ENCODE peak calls at places on chromosomes 16 and 17, in ten cellular contexts. E is AG04450; O is right atrium auricular region; G is CD8-positive, alpha-beta T cell; V is uterus; L is IMR-90; Z is body of pancreas; Q is H9; P is endodermal cell; S is cardiac muscle cell. B is an unnamed sample.

GRCh38 chr17:76138234-76138895 is 2.7 kb downstream of the FOXJ1 start:
- DNase-seq in P (peak; percentile 88), O (no peak), Q (peak; percentile 66), G (no peak), E (no peak), L (no peak), V (no peak), S (no peak), Z (peak; percentile 45), B (no peak)

GRCh38 chr17:14730821-14731220 is 429.9 kb downstream of the HS3ST3B1 start:
- DNase-seq in S (no peak), Q (no peak), Z (no peak), V (no peak), P (no peak), L (no peak), O (no peak), E (no peak), G (no peak), B (no peak)

GRCh38 chr16:71499775-71500364 is 10.7 kb upstream of the ZNF19 start:
- DNase-seq in V (no peak), L (peak; percentile 66), P (peak; percentile 79), S (peak; percentile 77), G (peak; percentile 21), Q (peak; percentile 40), O (no peak), E (peak; percentile 33), Z (peak; percentile 48), B (peak; percentile 24)

GRCh38 chr16:2037631-2038358 is 9.8 kb downstream of the NTHL1 start:
- DNase-seq in O (no peak), S (no peak), E (no peak), L (no peak), Q (no peak), Z (no peak), G (no peak), P (no peak), V (no peak), B (no peak)

GRCh38 chr16:76182092-76182635 is 95.0 kb upstream of the CNTNAP4 start:
- DNase-seq in S (no peak), G (no peak), O (no peak), V (no peak), L (no peak), Z (no peak), Q (no peak), P (no peak), E (no peak), B (no peak)

GRCh38 chr17:17882182-17882581 is 45.4 kb upstream of the SREBF1 start:
- DNase-seq in O (no peak), G (no peak), P (peak; percentile 73), V (no peak), Q (peak; percentile 62), E (no peak), S (no peak), L (no peak), Z (no peak), B (no peak)

GRCh38 chr17:34257986-34258326 is 2.9 kb downstream of the CCL2 start:
- DNase-seq in Q (no peak), E (no peak), L (no peak), S (no peak), O (no peak), P (no peak), V (no peak), Z (no peak), G (no peak), B (no peak)

GRCh38 chr16:31118223-31119155 is 1.0 kb downstream of the KAT8 start:
- DNase-seq in L (peak; percentile 81), E (no peak), V (no peak), Z (no peak), P (no peak), S (peak; percentile 68), Q (no peak), O (no peak), G (no peak), B (no peak)

GRCh38 chr17:41167561-41167960 is 460 bp downstream of the KRTAP4-3 start:
- DNase-seq in G (no peak), L (no peak), Q (no peak), Z (no peak), S (no peak), V (no peak), O (no peak), E (no peak), P (no peak), B (no peak)

GRCh38 chr16:68062910-68063393 is 22.2 kb upstream of the NFATC3 start:
- DNase-seq in O (no peak), L (no peak), G (no peak), S (no peak), P (no peak), Q (no peak), Z (no peak), V (no peak), E (no peak), B (no peak)

GRCh38 chr17:49730787-49731441 is 23.1 kb upstream of the SLC35B1 start:
- DNase-seq in P (no peak), S (no peak), V (no peak), Q (no peak), E (no peak), O (no peak), Z (no peak), G (no peak), L (no peak), B (no peak)

GRCh38 chr17:82933911-82934310 is 94.1 kb upstream of the ZNF750 start:
- DNase-seq in S (no peak), P (no peak), E (no peak), G (no peak), L (no peak), V (peak; percentile 8), Q (no peak), Z (peak; percentile 11), O (no peak), B (no peak)

GRCh38 chr17:82277851-82278250 is 4.4 kb upstream of the CSNK1D start:
- DNase-seq in S (no peak), Q (no peak), Z (no peak), L (no peak), V (no peak), P (no peak), E (no peak), G (no peak), O (no peak), B (no peak)

GRCh38 chr17:30939059-30939689 is 17.4 kb downstream of the ADAP2 start:
- DNase-seq in L (no peak), P (no peak), S (no peak), G (no peak), V (no peak), Z (no peak), O (no peak), Q (no peak), E (no peak), B (no peak)

GRCh38 chr16:53091508-53092211 is 36.9 kb downstream of the CHD9 start:
- DNase-seq in E (peak; percentile 71), O (peak; percentile 75), P (peak; percentile 84), V (peak; percentile 75), Q (peak; percentile 81), Z (peak; percentile 19), S (peak; percentile 94), G (no peak), L (peak; percentile 92), B (no peak)

GRCh38 chr16:22194707-22195444 is 11.2 kb upstream of the EEF2K start:
- DNase-seq in P (no peak), S (no peak), E (no peak), G (no peak), L (no peak), V (no peak), Q (no peak), Z (no peak), O (no peak), B (no peak)

GRCh38 chr17:38711792-38712571 is 6.9 kb downstream of the MLLT6 start:
- DNase-seq in Q (peak; percentile 30), Z (no peak), G (no peak), E (no peak), V (no peak), O (no peak), L (no peak), P (no peak), S (no peak), B (no peak)

GRCh38 chr17:47204722-47205418 is 4.3 kb upstream of the MYL4 start:
- DNase-seq in E (no peak), Z (no peak), S (peak; percentile 30), V (no peak), Q (no peak), G (no peak), P (no peak), L (peak; percentile 47), O (no peak), B (peak; percentile 2)

DNA sequence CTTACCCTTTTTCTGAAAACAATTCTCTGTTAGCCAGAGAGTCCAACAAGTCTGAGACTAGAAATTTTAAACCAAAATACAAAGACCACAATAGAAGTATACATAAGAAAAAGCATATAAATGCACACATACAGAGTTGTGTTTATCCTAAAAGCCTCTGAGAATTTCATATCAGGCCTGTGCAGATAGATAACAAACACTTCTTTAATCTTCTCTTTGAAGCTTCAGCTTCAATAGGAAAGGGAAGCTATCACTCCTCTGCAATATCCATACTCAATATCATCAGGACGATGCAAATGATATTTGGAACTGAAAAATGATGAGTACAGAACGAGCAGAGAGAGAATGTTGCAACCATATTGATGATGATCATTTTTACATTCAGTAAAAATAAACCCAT is 61.7 kb downstream of the SKAP1 start:
- DNase-seq in G (no peak), E (no peak), O (no peak), P (no peak), Q (no peak), L (no peak), Z (no peak), V (no peak), S (no peak), B (no peak)
- H3K27me3 ChIP-seq in G (no peaks in the 10 kb centered on the region), E (peaks cover 27% of the 10 kb centered on the region), O (no peaks in the 10 kb centered on the region), P (peaks cover 41% of the 10 kb centered on the region), Q (no peaks in the 10 kb centered on the region), L (peaks cover 45% of the 10 kb centered on the region), Z (no peaks in the 10 kb centered on the region), V (peaks cover 5% of the 10 kb centered on the region), S (peaks cover 57% of the 10 kb centered on the region), B (no peaks in the 10 kb centered on the region)

GRCh38 chr17:57994436-57994835 is 6.4 kb upstream of the VEZF1 start:
- DNase-seq in Q (no peak), O (no peak), V (no peak), P (no peak), L (no peak), E (no peak), G (no peak), S (no peak), Z (no peak), B (no peak)
- H3K27ac ChIP-seq in Q (no peak overlapping the region), O (peak overlapping the region; percentile 67), V (peak overlapping the region; percentile 57), P (peak overlapping the region; percentile 71), L (no peak overlapping the region), E (no peak overlapping the region), G (no peak overlapping the region), S (no peak overlapping the region), Z (no peak overlapping the region), B (peak overlapping the region; percentile 34)

GRCh38 chr16:55737966-55738365 is 82.2 kb downstream of the SLC6A2 start:
- DNase-seq in V (no peak), Q (no peak), O (no peak), S (no peak), L (no peak), G (no peak), E (no peak), P (no peak), Z (no peak), B (no peak)
- H3K27me3 ChIP-seq in V (no peaks in the 10 kb centered on the region), Q (no peaks in the 10 kb centered on the region), O (peaks cover 7% of the 10 kb centered on the region), S (no peaks in the 10 kb centered on the region), L (no peaks in the 10 kb centered on the region), G (no peaks in the 10 kb centered on the region), E (no peaks in the 10 kb centered on the region), P (no peaks in the 10 kb centered on the region), Z (no peaks in the 10 kb centered on the region), B (no peaks in the 10 kb centered on the region)

GRCh38 chr16:55941552-55941951 is 66.4 kb upstream of the CES5A start:
- DNase-seq in L (no peak), V (no peak), G (no peak), O (no peak), E (no peak), Z (no peak), Q (no peak), S (no peak), P (no peak), B (no peak)
- H3K27ac ChIP-seq in L (no peak overlapping the region), V (no peak overlapping the region), G (no peak overlapping the region), O (no peak overlapping the region), E (no peak overlapping the region), Z (no peak overlapping the region), Q (no peak overlapping the region), S (no peak overlapping the region), P (no peak overlapping the region), B (no peak overlapping the region)

B was measured in naive thymus-derived CD4-positive, alpha-beta T cell.